ENCODE peak calls at places on chromosomes 12 and 14, in eight cellular contexts. T is AG08395; C is IMR-90; K is posterior cingulate gyrus; N is OCI-LY7; H is GM10248; M is CD4-positive, alpha-beta T cell; Y is cardiac muscle cell. L is an unnamed sample.

GRCh38 chr14:52283099-52283498 is 15.6 kb downstream of the PTGDR start:
- DNase-seq in T (no peak), C (no peak), K (no peak), N (no peak), H (no peak), M (no peak), Y (no peak), L (no peak)

GRCh38 chr12:14007638-14008037 is 26.2 kb upstream of the GRIN2B start:
- DNase-seq in T (no peak), C (no peak), K (no peak), N (no peak), H (no peak), M (no peak), Y (no peak), L (no peak)

GRCh38 chr14:68143341-68143807 is 323.8 kb downstream of the RAD51B start:
- DNase-seq in T (peak), C (peak), K (peak), N (no peak), H (no peak), M (no peak), Y (peak), L (no peak)

GRCh38 chr14:39265741-39266588 is 32.2 kb downstream of the MIA2 start:
- DNase-seq in T (no peak), C (peak), K (no peak), N (no peak), H (no peak), M (no peak), Y (peak), L (no peak)

GRCh38 chr12:57859121-57859520 is 12.6 kb upstream of the CTDSP2 start:
- DNase-seq in T (no peak), C (no peak), K (no peak), N (no peak), H (no peak), M (no peak), Y (no peak), L (no peak)

GRCh38 chr12:77220586-77220985 is 155.2 kb upstream of the E2F7 start:
- DNase-seq in T (no peak), C (no peak), K (no peak), N (no peak), H (no peak), M (no peak), Y (peak), L (no peak)

GRCh38 chr14:75310295-75311059 is 31.8 kb downstream of the FOS start:
- DNase-seq in T (peak), C (peak), K (peak), N (no peak), H (no peak), M (no peak), Y (peak), L (no peak)

GRCh38 chr12:24109381-24110039 is 160.0 kb upstream of the SOX5 start:
- DNase-seq in T (no peak), C (peak), K (no peak), N (peak), H (peak), M (no peak), Y (peak), L (no peak)

GRCh38 chr14:72913809-72914208 is 12.5 kb upstream of the DCAF4 start:
- DNase-seq in T (no peak), C (no peak), K (no peak), N (no peak), H (no peak), M (no peak), Y (no peak), L (no peak)

GRCh38 chr14:21408152-21408551 is 24.3 kb upstream of the SUPT16H start:
- DNase-seq in T (peak), C (peak), K (no peak), N (no peak), H (no peak), M (no peak), Y (peak), L (no peak)

GRCh38 chr14:60106341-60106740 is 14.6 kb downstream of the PCNX4 start:
- DNase-seq in T (peak), C (peak), K (no peak), N (no peak), H (no peak), M (no peak), Y (peak), L (no peak)

GRCh38 chr12:47307680-47308399 is 228.1 kb upstream of the AMIGO2 start:
- DNase-seq in T (peak), C (peak), K (no peak), N (peak), H (peak), M (peak), Y (peak), L (peak)

GRCh38 chr12:4134833-4135597 is 138.5 kb upstream of the CCND2 start:
- DNase-seq in T (no peak), C (no peak), K (no peak), N (no peak), H (no peak), M (no peak), Y (no peak), L (no peak)

GRCh38 chr12:123267991-123268843 is 3.4 kb downstream of the CDK2AP1 start:
- DNase-seq in T (no peak), C (no peak), K (peak), N (no peak), H (peak), M (no peak), Y (no peak), L (no peak)

GRCh38 chr14:61504841-61505340 is 183.5 kb downstream of the PRKCH start:
- DNase-seq in T (no peak), C (no peak), K (no peak), N (no peak), H (no peak), M (no peak), Y (no peak), L (no peak)

GRCh38 chr12:65822732-65823480 is 1.4 kb upstream of the HMGA2 start:
- DNase-seq in T (peak), C (peak), K (no peak), N (no peak), H (peak), M (no peak), Y (peak), L (peak)

GRCh38 chr12:88228720-88229119 is 86.6 kb downstream of the TMTC3 start:
- DNase-seq in T (no peak), C (no peak), K (no peak), N (no peak), H (no peak), M (no peak), Y (no peak), L (no peak)

GRCh38 chr14:69887740-69888657 is 8.8 kb downstream of the SMOC1 start:
- DNase-seq in T (no peak), C (peak), K (no peak), N (no peak), H (no peak), M (no peak), Y (no peak), L (no peak)

GRCh38 chr14:66046035-66046434 is 440.1 kb upstream of the CCDC196 start:
- DNase-seq in T (no peak), C (no peak), K (no peak), N (peak), H (no peak), M (no peak), Y (peak), L (no peak)

GRCh38 chr12:49059385-49060232 is 985 bp downstream of the KMT2D start:
- DNase-seq in T (peak), C (no peak), K (no peak), N (peak), H (no peak), M (no peak), Y (peak), L (no peak)

GRCh38 chr12:2295941-2296461 is 243.2 kb downstream of the CACNA1C start:
- DNase-seq in T (no peak), C (peak), K (no peak), N (peak), H (no peak), M (no peak), Y (peak), L (no peak)

GRCh38 chr14:36647417-36647826 is 14.2 kb upstream of the PAX9 start:
- DNase-seq in T (no peak), C (no peak), K (no peak), N (no peak), H (no peak), M (no peak), Y (no peak), L (no peak)

GRCh38 chr12:111672822-111673381 is 12.9 kb downstream of the BRAP start:
- DNase-seq in T (no peak), C (no peak), K (no peak), N (no peak), H (no peak), M (no peak), Y (no peak), L (no peak)

GRCh38 chr12:45669762-45670161 is 59.7 kb upstream of the ARID2 start:
- DNase-seq in T (no peak), C (no peak), K (no peak), N (no peak), H (no peak), M (no peak), Y (no peak), L (no peak)

GRCh38 chr12:84201976-84202375 is 710.6 kb downstream of the SLC6A15 start:
- DNase-seq in T (no peak), C (peak), K (no peak), N (no peak), H (no peak), M (no peak), Y (no peak), L (no peak)

GRCh38 chr12:64184216-64184615 is 37.9 kb downstream of the KICS2 start:
- DNase-seq in T (no peak), C (no peak), K (no peak), N (no peak), H (no peak), M (no peak), Y (no peak), L (no peak)

GRCh38 chr12:122182887-122183587 is at the start of gene LRRC43:
- DNase-seq in T (peak), C (no peak), K (peak), N (no peak), H (peak), M (no peak), Y (peak), L (no peak)

L was measured in Panc1.